ENCODE peak calls at places on chromosomes 3 and 15, in eight cellular contexts. P is right lobe of liver, S is NB4, V is brain microvascular endothelial cell, A is astrocyte of the spinal cord, X is retinal pigment epithelial cell, Q is heart left ventricle, E is left lung. O is an unnamed sample.

GRCh38 chr3:160450846-160451245 is 1.3 kb upstream of the TRIM59 start:
- DNase-seq in V (peak), S (no peak), E (no peak), X (peak), A (peak), Q (no peak), P (no peak), O (peak)

GRCh38 chr3:73549071-73549600 is 75.6 kb downstream of the PDZRN3 start:
- DNase-seq in A (no peak), E (no peak), S (no peak), Q (no peak), P (no peak), X (no peak), V (no peak), O (no peak)

GRCh38 chr3:58998476-58999117 is 51.2 kb downstream of the CFAP20DC start:
- DNase-seq in V (peak), P (no peak), X (peak), S (no peak), Q (no peak), A (peak), E (no peak), O (peak)

GRCh38 chr3:155303540-155303939 is 10.1 kb upstream of the STRIT1 start:
- DNase-seq in V (no peak), S (no peak), P (no peak), Q (no peak), E (no peak), X (no peak), A (no peak), O (no peak)

GRCh38 chr3:31481697-31482096 is 51.0 kb upstream of the STT3B start:
- DNase-seq in V (no peak), P (no peak), Q (no peak), S (no peak), E (no peak), A (no peak), X (no peak), O (no peak)

GRCh38 chr15:50686468-50687301 is at the start of gene TRPM7:
- DNase-seq in P (peak), S (peak), Q (peak), X (peak), V (peak), A (peak), E (peak), O (peak)

GRCh38 chr15:92989469-92989868 is 89.3 kb downstream of the CHD2 start:
- DNase-seq in A (no peak), S (no peak), X (no peak), V (no peak), Q (no peak), P (no peak), E (no peak), O (no peak)

GRCh38 chr3:24829632-24830229 is 335.1 kb upstream of the THRB start:
- DNase-seq in A (peak), X (no peak), E (peak), Q (no peak), P (no peak), V (no peak), S (no peak), O (no peak)

GRCh38 chr15:67134577-67135492 is 69.4 kb downstream of the SMAD3 start:
- DNase-seq in P (no peak), V (no peak), Q (no peak), S (no peak), A (no peak), E (no peak), X (peak), O (no peak)

GRCh38 chr3:39190281-39191025 is 1.9 kb downstream of the XIRP1 start:
- DNase-seq in S (no peak), Q (no peak), X (no peak), A (no peak), E (no peak), P (no peak), V (no peak), O (no peak)

GRCh38 chr3:160128086-160128485 is 97.1 kb upstream of the C3orf80 start:
- DNase-seq in V (no peak), Q (no peak), S (no peak), A (no peak), X (no peak), E (no peak), P (no peak), O (no peak)

GRCh38 chr3:50737511-50738251 is 63.0 kb downstream of the DOCK3 start:
- DNase-seq in X (no peak), Q (no peak), P (no peak), E (no peak), A (no peak), V (no peak), S (no peak), O (no peak)

GRCh38 chr15:62277816-62278394 is 112.8 kb upstream of the C2CD4B start:
- DNase-seq in E (no peak), X (no peak), A (no peak), V (no peak), Q (no peak), P (no peak), S (no peak), O (no peak)

GRCh38 chr15:51286816-51287215 is 51.6 kb downstream of the CYP19A1 start:
- DNase-seq in X (no peak), Q (no peak), V (no peak), A (no peak), P (no peak), S (no peak), E (no peak), O (no peak)

GRCh38 chr15:38459480-38459879 is 5.6 kb downstream of the FAM98B start:
- DNase-seq in S (no peak), A (no peak), Q (no peak), P (no peak), X (no peak), V (no peak), E (peak), O (no peak)

GRCh38 chr15:38455096-38455495 is 1.2 kb downstream of the FAM98B start:
- DNase-seq in A (peak), E (no peak), P (no peak), Q (no peak), V (no peak), S (peak), X (no peak), O (no peak)

GRCh38 chr15:38454687-38455071 is 752 bp downstream of the FAM98B start:
- DNase-seq in V (no peak), P (no peak), E (no peak), X (no peak), S (peak), A (no peak), Q (no peak), O (no peak)

GRCh38 chr15:38458646-38459045 is 4.7 kb downstream of the FAM98B start:
- DNase-seq in V (no peak), E (no peak), Q (no peak), S (no peak), P (no peak), A (no peak), X (no peak), O (no peak)

DNA sequence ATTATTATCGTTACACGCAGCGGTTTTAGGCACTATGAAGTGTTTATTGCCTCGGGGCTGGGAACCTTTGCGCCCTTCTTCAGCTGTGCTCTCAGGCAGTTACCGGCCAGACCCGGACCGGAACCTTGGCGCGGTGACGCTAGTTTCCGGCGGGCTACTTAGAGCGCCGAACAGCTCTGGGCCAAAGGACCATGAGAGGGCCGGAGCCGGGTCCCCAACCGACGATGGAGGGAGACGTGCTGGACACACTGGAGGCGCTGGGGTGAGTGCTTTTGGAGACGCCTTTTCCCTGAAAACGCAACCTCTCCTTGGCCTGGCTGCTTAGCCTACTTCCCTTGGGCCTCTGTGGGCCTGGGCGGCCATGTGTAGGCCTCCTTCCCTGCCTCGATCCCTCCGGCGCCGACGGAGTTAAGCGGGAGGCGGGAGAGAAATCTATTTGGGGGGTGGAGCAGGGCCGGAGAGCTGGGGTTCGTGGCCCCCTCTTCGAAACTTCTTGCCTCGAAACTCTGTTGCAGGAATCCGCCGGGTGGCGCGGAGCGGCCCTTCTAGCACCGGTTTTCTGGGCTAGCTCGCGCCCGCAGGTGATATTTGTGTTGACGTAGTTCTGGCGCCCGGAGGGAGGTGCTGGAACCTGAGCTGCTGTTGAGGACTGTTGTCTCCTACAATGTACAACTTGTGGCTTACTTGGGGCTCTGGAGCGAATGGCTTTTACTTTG is at the start of gene FAM98B:
- DNase-seq in E (peak), X (peak), V (peak), A (peak), Q (peak), S (peak), P (peak), O (peak)
- TF ChIP-seq CTCF in E (no peak), X (peak), V (peak), A (peak), Q (no peak), S (no peak), P (peak), O (peak)

GRCh38 chr15:96381463-96381862 is 51.0 kb downstream of the NR2F2 start:
- DNase-seq in P (no peak), S (no peak), E (no peak), X (no peak), Q (no peak), V (no peak), A (no peak), O (peak)
- H3K4me3 ChIP-seq in P (no peak), S (no peak), E (no peak), X (no peak), Q (no peak), V (no peak), A (no peak), O (no peak)

GRCh38 chr3:190333961-190334360 is 11.7 kb upstream of the CLDN1 start:
- DNase-seq in Q (no peak), E (no peak), V (no peak), S (no peak), P (no peak), X (no peak), A (no peak), O (no peak)

GRCh38 chr3:190338717-190339116 is 16.5 kb upstream of the CLDN1 start:
- DNase-seq in X (no peak), Q (no peak), P (peak), S (no peak), V (no peak), A (no peak), E (no peak), O (no peak)

GRCh38 chr3:190340071-190340470 is 17.8 kb upstream of the CLDN1 start:
- DNase-seq in X (no peak), A (no peak), P (no peak), S (no peak), E (no peak), V (no peak), Q (no peak), O (no peak)

GRCh38 chr3:190336516-190337189 is 14.4 kb upstream of the CLDN1 start:
- DNase-seq in P (peak), E (no peak), V (no peak), Q (no peak), S (no peak), A (no peak), X (no peak), O (peak)

GRCh38 chr3:190339130-190339529 is 16.9 kb upstream of the CLDN1 start:
- DNase-seq in P (no peak), V (no peak), E (no peak), S (peak), A (peak), X (no peak), Q (no peak), O (peak)
- TF ChIP-seq CTCF in P (peak), V (peak), E (no peak), S (no peak), A (peak), X (no peak), Q (no peak), O (no peak)

GRCh38 chr15:40162552-40162951 is 1.7 kb downstream of the BUB1B start:
- DNase-seq in X (no peak), P (no peak), A (no peak), E (no peak), V (no peak), S (peak), Q (no peak), O (no peak)

GRCh38 chr15:40161693-40162401 is 978 bp downstream of the BUB1B start:
- DNase-seq in S (peak), A (no peak), V (no peak), E (no peak), Q (no peak), P (no peak), X (no peak), O (no peak)

GRCh38 chr15:40160689-40161688 is at the start of gene BUB1B:
- DNase-seq in Q (peak), V (peak), X (peak), E (peak), P (peak), A (peak), S (peak), O (peak)

GRCh38 chr15:40160021-40160420 is 848 bp upstream of the BUB1B start:
- DNase-seq in A (no peak), S (no peak), E (no peak), X (no peak), P (no peak), V (no peak), Q (no peak), O (no peak)

GRCh38 chr15:40163657-40164416 is 3.0 kb downstream of the BUB1B start:
- DNase-seq in E (no peak), V (no peak), A (no peak), P (no peak), S (no peak), Q (no peak), X (no peak), O (no peak)
- H3K4me3 ChIP-seq in E (no peak), V (no peak), A (no peak), P (no peak), S (peak), Q (no peak), X (no peak), O (no peak)

DNA sequence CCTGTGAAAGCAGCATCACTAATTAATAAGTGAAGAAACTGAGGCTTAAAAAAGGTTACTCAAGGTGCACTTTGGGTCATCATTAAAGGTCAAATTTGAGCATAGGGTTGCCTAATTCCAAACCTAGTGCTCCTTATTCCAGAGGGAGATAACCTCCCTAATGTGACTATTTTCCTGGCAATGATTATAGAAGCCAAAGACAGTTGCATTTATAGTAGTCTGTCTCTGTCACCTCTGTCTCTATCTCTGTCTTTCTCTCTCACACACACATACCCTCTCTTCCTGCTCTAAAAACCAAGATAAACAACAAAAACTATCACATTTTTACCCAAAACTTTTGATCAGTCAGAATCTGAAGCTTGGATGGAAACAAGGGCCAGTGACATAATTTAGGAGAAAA is 172.0 kb upstream of the LMCD1 start:
- DNase-seq in A (no peak), E (no peak), Q (no peak), X (no peak), S (no peak), V (no peak), P (no peak), O (no peak)
- TF ChIP-seq CTCF in A (no peak), E (no peak), Q (no peak), X (no peak), S (no peak), V (no peak), P (no peak), O (no peak)

O was measured in fibroblast of lung.